ENCODE peak calls at places on chromosomes 6 and 20, in six cellular contexts. J, S, P, G, V and Z are unnamed samples.

GRCh38 chr6:148616811-148617210 is 130.0 kb upstream of the UST start:
- DNase-seq in J (no peak), S (no peak), P (no peak), G (no peak), V (no peak), Z (no peak)

GRCh38 chr6:131995924-131996323 is 44.8 kb upstream of the CCN2 start:
- DNase-seq in J (no peak), S (no peak), P (no peak), G (no peak), V (no peak), Z (no peak)

GRCh38 chr6:166728884-166729530 is 102.0 kb upstream of the RPS6KA2 start:
- DNase-seq in J (no peak), S (peak), P (no peak), G (no peak), V (no peak), Z (no peak)

GRCh38 chr6:87698618-87699017 is 3.4 kb downstream of the AKIRIN2 start:
- DNase-seq in J (no peak), S (no peak), P (no peak), G (no peak), V (no peak), Z (no peak)

GRCh38 chr6:43113431-43114260 is 37.5 kb downstream of the PTK7 start:
- DNase-seq in J (no peak), S (no peak), P (no peak), G (no peak), V (no peak), Z (no peak)

GRCh38 chr6:31495580-31495979 is 2.4 kb upstream of the MICB start:
- DNase-seq in J (no peak), S (peak), P (no peak), G (no peak), V (no peak), Z (no peak)

GRCh38 chr6:52611833-52612232 is 35.0 kb upstream of the TRAM2 start:
- DNase-seq in J (no peak), S (no peak), P (no peak), G (no peak), V (no peak), Z (no peak)

GRCh38 chr6:28683945-28684538 is 158.4 kb downstream of the GPX5 start:
- DNase-seq in J (peak), S (peak), P (peak), G (no peak), V (no peak), Z (peak)

GRCh38 chr6:170157567-170158218 is 133.2 kb downstream of the DLL1 start:
- DNase-seq in J (no peak), S (no peak), P (no peak), G (no peak), V (no peak), Z (no peak)

GRCh38 chr6:170371588-170371987 is 65.0 kb downstream of the FAM120B start:
- DNase-seq in J (peak), S (no peak), P (no peak), G (no peak), V (no peak), Z (no peak)

GRCh38 chr6:144315226-144315980 is 30.3 kb downstream of the UTRN start:
- DNase-seq in J (no peak), S (no peak), P (peak), G (no peak), V (no peak), Z (no peak)

GRCh38 chr20:49832632-49833327 is 20.2 kb downstream of the SLC9A8 start:
- DNase-seq in J (no peak), S (no peak), P (no peak), G (peak), V (no peak), Z (no peak)

GRCh38 chr6:135909737-135910387 is 58.4 kb downstream of the PDE7B start:
- DNase-seq in J (peak), S (peak), P (peak), G (peak), V (peak), Z (peak)

GRCh38 chr6:98574991-98575390 is 259.4 kb upstream of the POU3F2 start:
- DNase-seq in J (no peak), S (no peak), P (peak), G (no peak), V (no peak), Z (no peak)

GRCh38 chr20:64035066-64035932 is 683 bp upstream of the C20orf204 start:
- DNase-seq in J (no peak), S (no peak), P (no peak), G (no peak), V (peak), Z (no peak)

GRCh38 chr6:132995432-132995831 is 181.1 kb downstream of the RPS12 start:
- DNase-seq in J (no peak), S (no peak), P (no peak), G (no peak), V (no peak), Z (no peak)

GRCh38 chr6:141290871-141291270 is 841.9 kb upstream of the GJE1 start:
- DNase-seq in J (no peak), S (no peak), P (no peak), G (no peak), V (no peak), Z (no peak)

GRCh38 chr20:16505894-16506293 is 67.4 kb downstream of the KIF16B start:
- DNase-seq in J (no peak), S (no peak), P (no peak), G (no peak), V (no peak), Z (no peak)

GRCh38 chr6:53168516-53169257 is 20.0 kb upstream of the GCM1 start:
- DNase-seq in J (no peak), S (no peak), P (no peak), G (no peak), V (no peak), Z (no peak)

GRCh38 chr6:3620389-3620788 is 131.1 kb downstream of the PXDC1 start:
- DNase-seq in J (no peak), S (no peak), P (no peak), G (no peak), V (no peak), Z (no peak)

GRCh38 chr20:31497838-31498540 is 16.3 kb upstream of the HM13 start:
- DNase-seq in J (no peak), S (no peak), P (no peak), G (peak), V (no peak), Z (no peak)

GRCh38 chr6:160139420-160139851 is 17.8 kb downstream of the SLC22A1 start:
- DNase-seq in J (no peak), S (no peak), P (no peak), G (peak), V (no peak), Z (no peak)

GRCh38 chr20:34415079-34415478 is 52.0 kb downstream of the ITCH start:
- DNase-seq in J (no peak), S (peak), P (no peak), G (no peak), V (peak), Z (no peak)

GRCh38 chr6:125316621-125317020 is 14.9 kb upstream of the HDDC2 start:
- DNase-seq in J (no peak), S (no peak), P (no peak), G (no peak), V (no peak), Z (no peak)

GRCh38 chr6:119079288-119079809 is 885 bp upstream of the FAM184A start:
- DNase-seq in J (no peak), S (peak), P (no peak), G (no peak), V (no peak), Z (no peak)

GRCh38 chr6:43009124-43009523 is 4.6 kb downstream of the MEA1 start:
- DNase-seq in J (no peak), S (peak), P (peak), G (no peak), V (peak), Z (peak)

GRCh38 chr6:13709698-13710551 is 1.7 kb downstream of the RANBP9 start:
- DNase-seq in J (no peak), S (no peak), P (no peak), G (no peak), V (no peak), Z (peak)

GRCh38 chr6:130829333-130829910 is 2.2 kb downstream of the SMLR1 start:
- DNase-seq in J (no peak), S (no peak), P (no peak), G (no peak), V (no peak), Z (no peak)

GRCh38 chr6:169528755-169529154 is 173.1 kb downstream of the WDR27 start:
- DNase-seq in J (no peak), S (no peak), P (no peak), G (no peak), V (no peak), Z (no peak)

GRCh38 chr6:84078335-84078734 is 44.8 kb downstream of the MRAP2 start:
- DNase-seq in J (peak), S (no peak), P (no peak), G (no peak), V (no peak), Z (no peak)

GRCh38 chr20:15396026-15396425 is 1058.6 kb upstream of the FLRT3 start:
- DNase-seq in J (no peak), S (no peak), P (no peak), G (no peak), V (no peak), Z (no peak)

GRCh38 chr6:75882734-75883133 is 133.7 kb downstream of the MYO6 start:
- DNase-seq in J (no peak), S (no peak), P (no peak), G (no peak), V (no peak), Z (no peak)

GRCh38 chr20:8095648-8096572 is 36.2 kb upstream of the PLCB1 start:
- DNase-seq in J (no peak), S (no peak), P (no peak), G (no peak), V (no peak), Z (no peak)

GRCh38 chr20:56422131-56422823 is 10.2 kb downstream of the CASS4 start:
- DNase-seq in J (no peak), S (peak), P (no peak), G (no peak), V (no peak), Z (no peak)

GRCh38 chr6:122799140-122799539 is 10.1 kb downstream of the SMPDL3A start:
- DNase-seq in J (no peak), S (no peak), P (no peak), G (no peak), V (no peak), Z (no peak)

GRCh38 chr6:122798099-122798641 is 9.1 kb downstream of the SMPDL3A start:
- DNase-seq in J (no peak), S (peak), P (peak), G (no peak), V (peak), Z (no peak)

GRCh38 chr6:122799916-122800701 is 11.1 kb downstream of the SMPDL3A start:
- DNase-seq in J (no peak), S (peak), P (peak), G (no peak), V (no peak), Z (no peak)

GRCh38 chr6:122800906-122801305 is 11.8 kb downstream of the SMPDL3A start:
- DNase-seq in J (no peak), S (no peak), P (no peak), G (no peak), V (no peak), Z (no peak)

DNA sequence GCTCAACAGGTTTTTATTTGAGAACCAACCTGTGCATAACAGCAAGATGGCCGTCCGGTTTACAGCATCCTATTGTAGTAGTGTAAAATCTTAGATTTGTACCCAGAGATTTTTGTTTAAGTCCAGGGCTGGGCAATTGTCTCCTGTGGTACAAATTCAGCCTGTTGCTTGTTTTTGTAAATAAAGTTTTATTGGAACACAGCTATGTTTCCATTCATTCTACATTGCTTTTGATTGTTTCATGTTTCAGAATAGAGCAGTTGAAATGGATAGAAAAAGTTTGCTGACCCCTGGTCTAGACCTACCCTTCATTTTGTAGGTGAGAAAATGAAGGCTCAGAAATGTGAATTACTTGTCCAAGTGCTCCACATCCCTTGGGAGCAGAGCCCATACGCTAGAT is 8.5 kb downstream of the SMPDL3A start:
- DNase-seq in J (no peak), S (no peak), P (no peak), G (no peak), V (no peak), Z (no peak)
- TF ChIP-seq CTCF in J (no peak), S (no peak), P (no peak), G (no peak), V (no peak), Z (no peak)

GRCh38 chr6:71198908-71199307 is 89.7 kb upstream of the OGFRL1 start:
- DNase-seq in J (no peak), S (no peak), P (no peak), G (no peak), V (no peak), Z (no peak)

GRCh38 chr6:71197267-71197666 is 91.3 kb upstream of the OGFRL1 start:
- DNase-seq in J (no peak), S (no peak), P (no peak), G (no peak), V (no peak), Z (no peak)

GRCh38 chr6:71197770-71198169 is 90.8 kb upstream of the OGFRL1 start:
- DNase-seq in J (no peak), S (no peak), P (no peak), G (no peak), V (no peak), Z (no peak)

GRCh38 chr6:71203211-71203610 is 85.4 kb upstream of the OGFRL1 start:
- DNase-seq in J (no peak), S (no peak), P (no peak), G (no peak), V (no peak), Z (no peak)

DNA sequence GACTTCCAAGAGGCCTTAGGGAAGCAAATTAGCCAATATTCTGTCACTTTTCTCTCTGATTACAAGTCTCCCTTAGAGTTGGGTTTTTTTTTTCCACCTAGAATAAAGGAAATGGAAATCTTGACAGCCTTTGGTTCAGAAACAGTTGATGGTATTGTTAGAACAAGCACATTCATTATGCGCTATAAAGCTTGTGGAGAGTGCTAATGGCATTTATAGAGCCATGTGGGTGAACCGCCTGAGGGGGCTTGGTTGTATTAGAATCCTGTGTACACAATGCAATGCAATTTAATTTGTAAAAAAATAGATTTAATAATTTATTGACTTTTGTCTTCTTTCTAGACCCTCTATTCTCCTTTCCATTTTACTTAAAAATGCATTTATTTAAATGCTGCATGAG is 88.8 kb upstream of the OGFRL1 start:
- DNase-seq in J (no peak), S (no peak), P (no peak), G (no peak), V (no peak), Z (no peak)
- TF ChIP-seq CTCF in J (no peak), S (no peak), P (no peak), G (no peak), V (no peak), Z (no peak)

DNA sequence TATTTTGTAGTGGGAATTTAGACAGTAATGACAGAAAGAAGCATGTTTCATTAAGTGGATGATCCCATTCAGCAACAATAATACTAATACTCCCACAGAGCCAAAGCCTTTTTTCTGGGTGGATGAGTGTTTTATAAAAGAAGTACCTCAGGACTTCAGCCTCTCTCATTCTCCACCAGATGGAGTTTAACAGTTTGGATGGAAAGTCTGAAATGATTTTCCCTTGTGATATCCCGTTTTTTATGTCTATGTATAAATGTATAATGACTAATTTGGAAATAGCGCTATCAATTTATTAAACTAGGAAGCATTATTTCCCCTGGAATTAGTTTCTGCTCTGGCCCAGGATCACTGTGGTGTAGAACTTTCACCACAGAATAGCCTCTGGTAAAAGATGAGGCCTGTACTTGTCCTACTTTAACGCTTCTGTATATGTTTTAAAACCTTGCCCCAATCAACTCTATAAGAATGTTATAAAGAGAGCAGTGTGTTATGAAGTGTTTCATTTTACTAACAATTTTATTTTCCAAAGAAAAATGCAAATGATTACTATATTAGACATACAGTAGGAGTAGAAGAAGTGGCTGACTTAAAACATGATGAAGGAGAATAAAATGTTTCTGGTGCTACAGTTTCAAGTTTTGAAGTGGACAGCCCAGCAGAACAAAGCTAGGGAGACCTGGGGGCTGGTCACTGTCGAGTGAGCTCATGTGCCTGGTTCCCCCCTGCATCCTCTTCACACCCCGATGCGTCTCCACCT is 135.6 kb downstream of the HIVEP1 start:
- DNase-seq in J (no peak), S (no peak), P (no peak), G (no peak), V (no peak), Z (no peak)
- TF ChIP-seq CTCF in J (peak), S (no peak), P (no peak), G (no peak), V (no peak), Z (no peak)

DNA sequence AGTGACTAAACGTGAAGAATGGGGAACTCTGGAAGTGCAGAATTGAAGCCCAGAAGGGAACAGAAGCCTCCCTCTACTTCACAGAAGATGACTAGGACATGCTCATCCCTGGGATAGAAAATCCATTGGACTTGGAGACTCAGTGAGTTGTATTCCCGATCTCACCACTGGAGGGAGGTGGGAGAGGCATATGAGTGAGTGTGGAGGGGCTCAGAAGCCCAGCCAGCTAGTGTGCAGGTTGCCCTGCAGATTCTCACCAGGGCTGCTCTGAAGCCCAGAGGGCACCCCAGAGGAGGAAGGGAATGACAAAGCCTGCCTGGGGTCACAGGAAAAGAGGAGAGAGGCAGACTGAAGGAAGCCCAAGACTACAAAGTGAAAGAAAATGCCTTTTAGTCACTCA is 42.1 kb upstream of the HLA-E start:
- DNase-seq in J (peak), S (peak), P (no peak), G (no peak), V (no peak), Z (peak)
- TF ChIP-seq CTCF in J (peak), S (peak), P (no peak), G (no peak), V (no peak), Z (peak)

GRCh38 chr20:53658327-53658726 is 64.7 kb upstream of the ZNF217 start:
- DNase-seq in J (no peak), S (no peak), P (no peak), G (no peak), V (no peak), Z (no peak)

GRCh38 chr20:53660078-53660909 is 66.7 kb upstream of the ZNF217 start:
- DNase-seq in J (peak), S (no peak), P (no peak), G (peak), V (peak), Z (no peak)

GRCh38 chr20:53662595-53662994 is 69.0 kb upstream of the ZNF217 start:
- DNase-seq in J (no peak), S (no peak), P (no peak), G (no peak), V (no peak), Z (no peak)

GRCh38 chr20:53658973-53659372 is 65.3 kb upstream of the ZNF217 start:
- DNase-seq in J (no peak), S (no peak), P (no peak), G (no peak), V (no peak), Z (no peak)

DNA sequence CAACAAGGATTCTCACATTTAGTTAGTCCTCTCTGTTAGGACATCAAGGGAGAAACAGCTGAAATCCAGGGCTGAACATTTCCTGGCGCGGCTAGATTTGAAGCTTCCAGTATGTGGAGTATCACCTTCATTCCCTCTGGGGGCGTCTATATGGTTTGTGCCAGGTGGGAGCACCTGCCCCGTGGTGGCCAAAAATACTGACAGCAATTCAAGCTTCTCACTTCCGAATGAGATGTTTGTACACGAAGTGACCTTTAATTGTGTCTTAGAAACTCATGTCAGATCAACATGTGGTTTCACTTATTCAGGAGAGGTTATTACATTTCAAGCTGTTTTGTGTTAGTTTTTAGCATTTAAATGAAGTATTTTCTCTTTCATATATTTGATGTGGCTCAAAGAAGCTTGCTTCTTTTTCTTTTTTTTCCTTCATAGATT is 67.3 kb upstream of the ZNF217 start:
- DNase-seq in J (no peak), S (no peak), P (no peak), G (peak), V (peak), Z (no peak)
- TF ChIP-seq CTCF in J (no peak), S (no peak), P (no peak), G (no peak), V (no peak), Z (no peak)

GRCh38 chr20:4060054-4060795 is 44.9 kb upstream of the RNF24 start:
- DNase-seq in J (no peak), S (peak), P (peak), G (no peak), V (peak), Z (no peak)
- TF ChIP-seq CTCF in J (no peak), S (no peak), P (no peak), G (no peak), V (no peak), Z (no peak)

DNA sequence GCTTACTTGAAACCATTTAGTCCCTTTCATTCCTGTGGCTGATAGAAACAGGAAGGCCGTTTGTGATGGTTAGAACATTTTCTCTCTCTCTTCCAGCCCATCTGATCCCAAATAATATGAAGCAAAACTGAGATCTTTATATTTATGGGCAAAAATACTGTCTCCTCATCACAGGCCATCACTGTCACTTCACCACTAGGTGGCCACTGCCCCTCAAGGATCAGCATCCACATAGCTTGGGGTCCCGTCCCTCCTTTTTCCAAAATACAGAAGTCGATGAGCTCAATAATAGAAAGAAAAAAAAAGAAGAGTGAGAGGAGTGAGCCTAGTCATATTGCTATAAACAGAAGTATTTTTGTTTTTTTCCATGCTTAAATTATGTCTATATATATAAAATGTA is 46.4 kb upstream of the LAMP5 start:
- DNase-seq in J (peak), S (peak), P (no peak), G (no peak), V (no peak), Z (peak)
- TF ChIP-seq CTCF in J (peak), S (peak), P (peak), G (no peak), V (no peak), Z (peak)